ENCODE peak calls at places on chromosomes 5 and 9, in five cellular contexts. S is substantia nigra; P is nucleus accumbens; J is NCI-H774; F is stimulated activated CD8-positive, alpha-beta memory T cell treated with anti-CD3 and anti-CD28 coated beads, Interleukin-12 subunit alpha, Interleukin-12 subunit beta, amount 100 ng/mL, for 4 hours. V is an unnamed sample.

GRCh38 chr9:79939819-79940218 is 368.1 kb downstream of the TLE4 start:
- DNase-seq in F (no peak), P (no peak), J (no peak), S (peak; percentile 7), V (no peak)

GRCh38 chr5:65100846-65101678 is 332.3 kb downstream of the CWC27 start:
- DNase-seq in S (peak; percentile 1), J (peak; percentile 52), F (no peak), P (peak; percentile 14), V (peak; percentile 57)

GRCh38 chr9:22105005-22105722 is 96.1 kb upstream of the CDKN2B start:
- DNase-seq in J (no peak), S (no peak), F (no peak), P (no peak), V (no peak)

GRCh38 chr9:36140086-36141084 is 3.9 kb downstream of the GLIPR2 start:
- DNase-seq in J (no peak), S (no peak), F (no peak), P (no peak), V (no peak)

GRCh38 chr5:174397206-174397605 is 327.2 kb upstream of the MSX2 start:
- DNase-seq in F (no peak), J (no peak), S (no peak), P (no peak), V (no peak)

GRCh38 chr5:93658044-93658443 is 75.0 kb downstream of the NR2F1 start:
- DNase-seq in F (no peak), S (no peak), P (no peak), J (no peak), V (no peak)

GRCh38 chr9:133476531-133476930 is 2.4 kb downstream of the SLC2A6 start:
- DNase-seq in F (no peak), P (no peak), J (no peak), S (no peak), V (no peak)

GRCh38 chr9:93582550-93582949 is 6.2 kb downstream of the PHF2 start:
- DNase-seq in P (no peak), S (no peak), J (no peak), F (no peak), V (no peak)

GRCh38 chr5:37206733-37207132 is 42.4 kb downstream of the CPLANE1 start:
- DNase-seq in F (no peak), P (no peak), S (no peak), J (no peak), V (no peak)

GRCh38 chr5:963673-964531 is 44.7 kb upstream of the NKD2 start:
- DNase-seq in F (no peak), P (no peak), J (no peak), S (no peak), V (no peak)

GRCh38 chr5:163505475-163506457 is at the start of gene MAT2B:
- DNase-seq in F (peak; percentile 94), P (peak; percentile 92), J (peak; percentile 90), S (peak; percentile 92), V (peak; percentile 92)

GRCh38 chr9:34515959-34516358 is 6.8 kb downstream of the ENHO start:
- DNase-seq in F (no peak), J (no peak), S (no peak), P (no peak), V (no peak)

GRCh38 chr9:107488400-107489143 is 997 bp downstream of the KLF4 start:
- DNase-seq in F (no peak), P (peak; percentile 36), S (no peak), J (no peak), V (peak; percentile 42)

GRCh38 chr9:106707291-106707690 is 155.7 kb upstream of the ZNF462 start:
- DNase-seq in F (no peak), S (no peak), J (no peak), P (no peak), V (no peak)

GRCh38 chr9:133661846-133662636 is 25.9 kb downstream of the DBH start:
- DNase-seq in P (no peak), F (no peak), J (no peak), S (no peak), V (no peak)

GRCh38 chr9:72415948-72416347 is 50.9 kb upstream of the ZFAND5 start:
- DNase-seq in S (no peak), F (no peak), J (no peak), P (no peak), V (no peak)

GRCh38 chr9:129476821-129477611 is 143.9 kb downstream of the C9orf50 start:
- DNase-seq in J (no peak), F (no peak), S (no peak), P (no peak), V (no peak)

GRCh38 chr9:16369427-16369826 is 501.0 kb downstream of the BNC2 start:
- DNase-seq in J (no peak), P (no peak), F (no peak), S (no peak), V (peak; percentile 36)

GRCh38 chr5:78157001-78157400 is 137.5 kb downstream of the AP3B1 start:
- DNase-seq in F (no peak), P (no peak), J (no peak), S (no peak), V (no peak)

GRCh38 chr5:128274441-128274840 is 190.9 kb downstream of the SLC12A2 start:
- DNase-seq in P (no peak), J (no peak), F (no peak), S (no peak), V (peak; percentile 84)

GRCh38 chr9:32579706-32580331 is 6.9 kb upstream of the NDUFB6 start:
- DNase-seq in F (peak; percentile 45), J (peak; percentile 45), P (peak; percentile 52), S (peak; percentile 44), V (peak; percentile 39)

GRCh38 chr9:93531374-93531773 is 45.0 kb upstream of the PHF2 start:
- DNase-seq in S (no peak), F (no peak), P (no peak), J (no peak), V (no peak)

GRCh38 chr5:90387508-90387907 is 22.0 kb downstream of the CETN3 start:
- DNase-seq in P (no peak), J (no peak), S (no peak), F (no peak), V (no peak)

GRCh38 chr5:175752826-175753535 is 95.1 kb downstream of the HRH2 start:
- DNase-seq in S (no peak), P (no peak), J (no peak), F (no peak), V (no peak)

V was measured in NCI-H748 treated with DMSO at 0.1 percent for 48 hours.